ENCODE peak calls at places on chromosome 4, in five cellular contexts. One of them, this sample, is unnamed.

GRCh38 chr4:73607375-73608026 is 12.7 kb downstream of the RASSF6 start:
- DNase-seq in GM04504: no peak
- DNase-seq in Right ventricle myocardium superior: no peak
- DNase-seq in aorta: no peak
- DNase-seq in EH: no peak
- DNase-seq in this sample: no peak

GRCh38 chr4:73727685-73728084 is 12.7 kb upstream of the CXCL8 start:
- DNase-seq in GM04504: no peak
- DNase-seq in Right ventricle myocardium superior: no peak
- DNase-seq in aorta: no peak
- DNase-seq in EH: no peak
- DNase-seq in this sample: no peak

GRCh38 chr4:26418107-26418506 is 72.2 kb downstream of the CCKAR start:
- DNase-seq in GM04504: no peak
- DNase-seq in Right ventricle myocardium superior: no peak
- DNase-seq in aorta: no peak
- DNase-seq in EH: peak
- DNase-seq in this sample: no peak

GRCh38 chr4:184537269-184538022 is 63.1 kb upstream of the IRF2 start:
- DNase-seq in GM04504: peak
- DNase-seq in Right ventricle myocardium superior: peak
- DNase-seq in aorta: peak
- DNase-seq in EH: peak
- DNase-seq in this sample: peak

GRCh38 chr4:186701273-186701672 is 22.4 kb downstream of the FAT1 start:
- DNase-seq in GM04504: no peak
- DNase-seq in Right ventricle myocardium superior: peak
- DNase-seq in aorta: no peak
- DNase-seq in EH: peak
- DNase-seq in this sample: no peak

GRCh38 chr4:96170198-96170597 is 330.3 kb downstream of the PDHA2 start:
- DNase-seq in GM04504: no peak
- DNase-seq in Right ventricle myocardium superior: no peak
- DNase-seq in aorta: no peak
- DNase-seq in EH: no peak
- DNase-seq in this sample: no peak

GRCh38 chr4:4462970-4463369 is 76.1 kb downstream of the NSG1 start:
- DNase-seq in GM04504: no peak
- DNase-seq in Right ventricle myocardium superior: no peak
- DNase-seq in aorta: no peak
- DNase-seq in EH: no peak
- DNase-seq in this sample: no peak

GRCh38 chr4:41611881-41612871 is 74.2 kb downstream of the LIMCH1 start:
- DNase-seq in GM04504: peak
- DNase-seq in Right ventricle myocardium superior: peak
- DNase-seq in aorta: no peak
- DNase-seq in EH: peak
- DNase-seq in this sample: no peak

GRCh38 chr4:113057891-113058290 is 8.4 kb downstream of the ANK2 start:
- DNase-seq in GM04504: no peak
- DNase-seq in Right ventricle myocardium superior: no peak
- DNase-seq in aorta: no peak
- DNase-seq in EH: no peak
- DNase-seq in this sample: no peak

GRCh38 chr4:2356123-2357069 is 62.0 kb downstream of the ZFYVE28 start:
- DNase-seq in GM04504: no peak
- DNase-seq in Right ventricle myocardium superior: no peak
- DNase-seq in aorta: peak
- DNase-seq in EH: no peak
- DNase-seq in this sample: no peak

GRCh38 chr4:77126844-77127614 is 30.0 kb upstream of the CCNG2 start:
- DNase-seq in GM04504: no peak
- DNase-seq in Right ventricle myocardium superior: no peak
- DNase-seq in aorta: no peak
- DNase-seq in EH: no peak
- DNase-seq in this sample: no peak

GRCh38 chr4:169115897-169116254 is 105.8 kb upstream of the CBR4 start:
- DNase-seq in GM04504: peak
- DNase-seq in Right ventricle myocardium superior: no peak
- DNase-seq in aorta: no peak
- DNase-seq in EH: peak
- DNase-seq in this sample: no peak

GRCh38 chr4:40363382-40363920 is 28.3 kb downstream of the CHRNA9 start:
- DNase-seq in GM04504: no peak
- DNase-seq in Right ventricle myocardium superior: no peak
- DNase-seq in aorta: no peak
- DNase-seq in EH: no peak
- DNase-seq in this sample: no peak

GRCh38 chr4:139535228-139535851 is 20.7 kb downstream of the SETD7 start:
- DNase-seq in GM04504: no peak
- DNase-seq in Right ventricle myocardium superior: no peak
- DNase-seq in aorta: no peak
- DNase-seq in EH: no peak
- DNase-seq in this sample: no peak

GRCh38 chr4:187908079-187908501 is 87.5 kb upstream of the ZFP42 start:
- DNase-seq in GM04504: no peak
- DNase-seq in Right ventricle myocardium superior: no peak
- DNase-seq in aorta: no peak
- DNase-seq in EH: peak
- DNase-seq in this sample: no peak

GRCh38 chr4:122842984-122843531 is 16.4 kb downstream of the FGF2 start:
- DNase-seq in GM04504: no peak
- DNase-seq in Right ventricle myocardium superior: no peak
- DNase-seq in aorta: no peak
- DNase-seq in EH: peak
- DNase-seq in this sample: no peak

GRCh38 chr4:158079661-158080060 is 93.2 kb downstream of the GASK1B start:
- DNase-seq in GM04504: peak
- DNase-seq in Right ventricle myocardium superior: no peak
- DNase-seq in aorta: no peak
- DNase-seq in EH: no peak
- DNase-seq in this sample: no peak

GRCh38 chr4:79923290-79923689 is 149.7 kb downstream of the ANTXR2 start:
- DNase-seq in GM04504: no peak
- DNase-seq in Right ventricle myocardium superior: no peak
- DNase-seq in aorta: no peak
- DNase-seq in EH: no peak
- DNase-seq in this sample: no peak

GRCh38 chr4:124121511-124121934 is 591.0 kb downstream of the ANKRD50 start:
- DNase-seq in GM04504: no peak
- DNase-seq in Right ventricle myocardium superior: no peak
- DNase-seq in aorta: no peak
- DNase-seq in EH: peak
- DNase-seq in this sample: no peak

GRCh38 chr4:115664285-115664684 is 550.9 kb upstream of the NDST4 start:
- DNase-seq in GM04504: no peak
- DNase-seq in Right ventricle myocardium superior: no peak
- DNase-seq in aorta: no peak
- DNase-seq in EH: no peak
- DNase-seq in this sample: no peak

GRCh38 chr4:75110061-75110460 is 177.1 kb downstream of the PARM1 start:
- DNase-seq in GM04504: no peak
- DNase-seq in Right ventricle myocardium superior: no peak
- DNase-seq in aorta: no peak
- DNase-seq in EH: no peak
- DNase-seq in this sample: no peak

GRCh38 chr4:152690706-152691651 is 11.2 kb upstream of the TMEM154 start:
- DNase-seq in GM04504: peak
- DNase-seq in Right ventricle myocardium superior: no peak
- DNase-seq in aorta: no peak
- DNase-seq in EH: no peak
- DNase-seq in this sample: peak

GRCh38 chr4:128286474-128287158 is 997 bp downstream of the PGRMC2 start:
- DNase-seq in GM04504: no peak
- DNase-seq in Right ventricle myocardium superior: no peak
- DNase-seq in aorta: no peak
- DNase-seq in EH: peak
- DNase-seq in this sample: no peak

GRCh38 chr4:6918345-6918744 is 8.7 kb downstream of the TBC1D14 start:
- DNase-seq in GM04504: no peak
- DNase-seq in Right ventricle myocardium superior: no peak
- DNase-seq in aorta: no peak
- DNase-seq in EH: no peak
- DNase-seq in this sample: no peak

This sample was measured in gastrocnemius medialis.